ENCODE peak calls at places on chromosome 6, in four cellular contexts. S, J, X and F are unnamed samples.

GRCh38 chr6:132224943-132225342 is 176.3 kb downstream of the MOXD1 start:
- DNase-seq in S (no peak), X (no peak), J (no peak), F (no peak)

GRCh38 chr6:114301596-114302219 is 41.1 kb downstream of the HS3ST5 start:
- DNase-seq in X (no peak), J (no peak), S (no peak), F (no peak)

GRCh38 chr6:17454316-17455005 is 61.1 kb downstream of the CAP2 start:
- DNase-seq in S (no peak), J (no peak), X (peak), F (no peak)

GRCh38 chr6:10526156-10526555 is 5.0 kb downstream of the GCNT2 start:
- DNase-seq in X (no peak), S (no peak), J (no peak), F (no peak)

GRCh38 chr6:55569638-55570037 is 9.4 kb downstream of the HMGCLL1 start:
- DNase-seq in J (no peak), X (no peak), S (no peak), F (no peak)

GRCh38 chr6:46501136-46502089 is 10.2 kb upstream of the RCAN2 start:
- DNase-seq in S (no peak), J (no peak), X (peak), F (no peak)

GRCh38 chr6:28104392-28105250 is 19.8 kb upstream of the ZSCAN16 start:
- DNase-seq in X (peak), S (no peak), J (peak), F (peak)

GRCh38 chr6:14066782-14067406 is 50.7 kb upstream of the CD83 start:
- DNase-seq in S (no peak), X (peak), J (no peak), F (no peak)

GRCh38 chr6:122798099-122798641 is 9.1 kb downstream of the SMPDL3A start:
- DNase-seq in X (peak), S (peak), J (no peak), F (no peak)

GRCh38 chr6:158560787-158561246 is 926 bp downstream of the TMEM181 start:
- DNase-seq in S (no peak), X (peak), J (peak), F (no peak)

GRCh38 chr6:44257753-44258324 is 511 bp upstream of the SLC35B2 start:
- DNase-seq in J (no peak), S (no peak), X (no peak), F (no peak)
- TF ChIP-seq CTCF in J (no peak), S (no peak), X (peak), F (no peak)

DNA sequence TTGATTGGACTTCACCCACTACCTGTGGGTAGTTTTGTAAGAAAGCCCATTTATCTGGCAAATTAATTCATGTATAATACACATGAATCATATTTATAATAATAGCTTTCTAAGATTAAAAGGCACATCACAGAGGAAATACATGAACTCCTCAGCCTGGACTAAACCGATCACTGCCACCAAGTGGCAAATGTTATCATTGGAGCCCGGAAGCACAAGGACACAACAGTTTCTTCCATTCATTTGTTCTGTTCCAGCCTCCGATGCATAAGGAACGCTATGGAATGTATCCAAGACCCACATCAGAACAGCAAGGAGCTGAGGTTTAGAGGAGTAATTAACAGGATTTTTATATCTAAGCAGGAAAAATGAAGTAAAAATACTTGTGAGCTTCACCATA is 13.9 kb upstream of the IPCEF1 start:
- DNase-seq in X (peak), S (no peak), J (no peak), F (no peak)
- TF ChIP-seq CTCF in X (peak), S (peak), J (peak), F (peak)

DNA sequence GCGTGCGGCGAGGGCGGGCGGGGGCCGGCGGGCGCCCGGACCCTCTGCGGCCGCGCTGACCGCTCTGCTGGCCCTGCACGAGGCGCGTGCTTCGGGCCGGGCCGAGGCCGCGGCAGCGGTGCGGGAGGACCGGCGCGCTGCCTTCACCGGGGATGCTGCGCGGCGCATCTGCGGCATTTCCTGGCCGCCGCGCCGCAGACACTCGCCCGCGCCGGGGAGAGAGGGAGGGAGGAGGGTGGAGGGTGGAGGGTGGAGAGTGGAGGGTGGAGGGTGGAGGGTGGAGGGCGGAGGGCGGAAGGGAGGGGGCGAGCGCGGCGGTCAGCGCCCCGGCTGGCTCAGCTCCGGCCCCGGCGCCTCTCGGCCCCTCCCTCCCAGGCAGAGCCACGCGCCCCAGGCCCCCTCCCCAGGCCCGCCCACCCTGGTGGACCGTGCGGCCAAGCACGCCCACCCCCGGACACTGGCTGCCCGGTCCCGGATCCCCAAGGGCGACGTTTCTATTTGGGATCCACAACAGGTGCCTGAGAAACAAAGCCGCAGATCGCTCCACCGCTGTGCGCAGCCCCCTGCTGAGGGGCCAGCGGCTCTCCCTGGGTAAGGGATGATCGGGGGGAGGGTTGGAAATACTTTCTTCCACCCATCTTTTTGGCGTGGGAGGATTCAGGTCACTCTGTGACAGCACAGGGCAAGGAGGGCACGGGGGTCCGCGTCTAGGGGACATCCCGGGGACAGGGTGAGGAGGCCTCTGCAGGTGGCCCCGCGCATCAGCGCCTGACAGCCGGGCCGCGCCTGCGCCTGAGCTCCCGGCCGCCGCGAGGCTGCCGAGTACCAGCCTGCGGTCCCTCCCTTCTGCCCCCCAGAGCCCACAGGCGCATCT is 111.2 kb upstream of the BEND6 start:
- DNase-seq in S (no peak), X (peak), J (peak), F (peak)
- TF ChIP-seq CTCF in S (no peak), X (peak), J (peak), F (peak)

GRCh38 chr6:2738373-2738979 is 12.2 kb downstream of the MYLK4 start:
- DNase-seq in X (peak), S (no peak), J (no peak), F (peak)
- TF ChIP-seq CTCF in X (peak), S (peak), J (peak), F (peak)

DNA sequence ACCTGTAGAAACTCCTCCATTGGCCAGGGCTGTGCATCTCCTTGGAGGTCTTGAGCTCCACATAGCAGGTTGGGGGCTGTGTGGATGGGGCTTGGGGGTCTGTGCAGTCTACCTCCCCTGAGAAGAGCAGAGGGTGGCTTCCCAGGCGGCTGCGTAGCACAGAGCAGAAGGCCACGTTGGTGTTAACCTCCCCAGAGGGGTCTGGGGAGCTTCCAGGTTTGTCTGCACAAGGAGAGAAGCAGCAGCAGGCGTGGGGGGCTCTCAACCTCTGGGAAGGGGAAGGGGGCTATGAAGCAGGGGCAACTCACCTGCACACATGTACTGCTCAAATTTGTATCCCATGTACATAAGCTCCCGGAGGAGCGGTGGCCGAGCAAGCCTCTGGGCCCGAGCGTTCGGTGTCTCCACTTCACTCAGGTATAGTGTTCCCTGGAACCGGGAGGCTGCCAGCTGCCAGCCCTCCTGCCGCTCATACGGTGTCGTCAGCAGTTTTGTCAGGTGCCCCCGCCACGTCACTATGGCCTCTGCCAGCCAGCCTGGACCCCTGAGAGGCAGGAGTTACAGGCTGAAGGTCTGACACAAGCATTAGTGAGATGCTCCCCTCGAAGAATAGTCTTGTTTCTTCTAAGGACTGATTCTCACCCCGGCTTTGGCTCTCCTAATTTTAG is 1.2 kb downstream of the DXO start:
- DNase-seq in X (no peak), S (no peak), J (peak), F (no peak)
- TF ChIP-seq CTCF in X (no peak), S (no peak), J (no peak), F (no peak)